ENCODE peak calls at places on chromosomes 2 and 18, in four cellular contexts. One of them, this sample, is unnamed.

GRCh38 chr2:18368008-18368407 is 192.4 kb downstream of the RDH14 start:
- DNase-seq in upper lobe of left lung: no peak
- DNase-seq in tibial nerve: no peak
- DNase-seq in astrocyte of the cerebellum: no peak
- DNase-seq in this sample: no peak

GRCh38 chr2:213016984-213017351 is 134.4 kb downstream of the IKZF2 start:
- DNase-seq in upper lobe of left lung: no peak
- DNase-seq in tibial nerve: no peak
- DNase-seq in astrocyte of the cerebellum: no peak
- DNase-seq in this sample: no peak

GRCh38 chr18:76834379-76834778 is 12.0 kb downstream of the ZNF236 start:
- DNase-seq in upper lobe of left lung: no peak
- DNase-seq in tibial nerve: no peak
- DNase-seq in astrocyte of the cerebellum: no peak
- DNase-seq in this sample: no peak

GRCh38 chr18:48917579-48918101 is 33.1 kb downstream of the SMAD7 start:
- DNase-seq in upper lobe of left lung: no peak
- DNase-seq in tibial nerve: no peak
- DNase-seq in astrocyte of the cerebellum: no peak
- DNase-seq in this sample: no peak

GRCh38 chr18:5546660-5547059 is 2.9 kb upstream of the EPB41L3 start:
- DNase-seq in upper lobe of left lung: no peak
- DNase-seq in tibial nerve: no peak
- DNase-seq in astrocyte of the cerebellum: peak; percentile 59
- DNase-seq in this sample: no peak

GRCh38 chr18:48230459-48231113 is 178.6 kb downstream of the ZBTB7C start:
- DNase-seq in upper lobe of left lung: peak; percentile 29
- DNase-seq in tibial nerve: peak; percentile 44
- DNase-seq in astrocyte of the cerebellum: no peak
- DNase-seq in this sample: no peak

GRCh38 chr18:44464401-44465185 is 216.1 kb upstream of the SETBP1 start:
- DNase-seq in upper lobe of left lung: no peak
- DNase-seq in tibial nerve: no peak
- DNase-seq in astrocyte of the cerebellum: no peak
- DNase-seq in this sample: no peak

GRCh38 chr18:52337286-52337685 is 2.7 kb upstream of the DCC start:
- DNase-seq in upper lobe of left lung: no peak
- DNase-seq in tibial nerve: no peak
- DNase-seq in astrocyte of the cerebellum: no peak
- DNase-seq in this sample: no peak

GRCh38 chr2:97900806-97901205 is 94.9 kb downstream of the TMEM131 start:
- DNase-seq in upper lobe of left lung: no peak
- DNase-seq in tibial nerve: no peak
- DNase-seq in astrocyte of the cerebellum: no peak
- DNase-seq in this sample: no peak

GRCh38 chr2:100821255-100821912 is 1.4 kb downstream of the NPAS2 start:
- DNase-seq in upper lobe of left lung: no peak
- DNase-seq in tibial nerve: no peak
- DNase-seq in astrocyte of the cerebellum: no peak
- DNase-seq in this sample: no peak

GRCh38 chr2:26849056-26850001 is 1.4 kb downstream of the DPYSL5 start:
- DNase-seq in upper lobe of left lung: peak; percentile 80
- DNase-seq in tibial nerve: no peak
- DNase-seq in astrocyte of the cerebellum: no peak
- DNase-seq in this sample: no peak

GRCh38 chr2:3115301-3116042 is 262.1 kb downstream of the EIPR1 start:
- DNase-seq in upper lobe of left lung: no peak
- DNase-seq in tibial nerve: no peak
- DNase-seq in astrocyte of the cerebellum: no peak
- DNase-seq in this sample: peak; percentile 15

GRCh38 chr2:45180033-45180746 is 170.9 kb upstream of the SIX2 start:
- DNase-seq in upper lobe of left lung: no peak
- DNase-seq in tibial nerve: no peak
- DNase-seq in astrocyte of the cerebellum: no peak
- DNase-seq in this sample: no peak

DNA sequence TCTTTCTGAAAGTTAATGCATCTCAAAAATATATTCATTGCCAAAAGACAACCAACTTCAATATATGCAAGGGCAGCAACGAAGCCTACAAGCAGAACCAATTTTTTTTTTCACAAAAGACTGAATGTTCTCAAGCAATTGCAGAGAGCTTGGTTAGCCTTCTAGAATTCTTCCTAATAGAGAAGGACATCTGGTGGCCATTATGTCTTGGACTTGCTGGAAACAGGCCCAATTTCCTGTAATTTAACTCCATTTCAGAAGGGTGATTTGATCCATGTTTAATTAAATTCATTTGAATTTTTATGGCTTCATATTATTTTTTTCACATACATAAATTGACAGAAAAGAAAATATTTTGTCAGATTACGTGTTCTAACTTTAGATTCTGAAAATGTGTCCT is 208.0 kb downstream of the TPGS2 start:
- DNase-seq in upper lobe of left lung: no peak
- DNase-seq in tibial nerve: no peak
- DNase-seq in astrocyte of the cerebellum: no peak
- DNase-seq in this sample: no peak
- TF ChIP-seq CTCF in upper lobe of left lung: no peak
- TF ChIP-seq CTCF in tibial nerve: no peak
- TF ChIP-seq CTCF in astrocyte of the cerebellum: no peak
- TF ChIP-seq CTCF in this sample: peak; percentile 4

GRCh38 chr2:236177604-236177966 is 9.4 kb upstream of the GBX2 start:
- DNase-seq in upper lobe of left lung: peak; percentile 85
- DNase-seq in tibial nerve: no peak
- DNase-seq in astrocyte of the cerebellum: no peak
- DNase-seq in this sample: no peak
- TF ChIP-seq CTCF in upper lobe of left lung: peak; percentile 3
- TF ChIP-seq CTCF in tibial nerve: no peak
- TF ChIP-seq CTCF in astrocyte of the cerebellum: peak; percentile 39
- TF ChIP-seq CTCF in this sample: peak; percentile 7

DNA sequence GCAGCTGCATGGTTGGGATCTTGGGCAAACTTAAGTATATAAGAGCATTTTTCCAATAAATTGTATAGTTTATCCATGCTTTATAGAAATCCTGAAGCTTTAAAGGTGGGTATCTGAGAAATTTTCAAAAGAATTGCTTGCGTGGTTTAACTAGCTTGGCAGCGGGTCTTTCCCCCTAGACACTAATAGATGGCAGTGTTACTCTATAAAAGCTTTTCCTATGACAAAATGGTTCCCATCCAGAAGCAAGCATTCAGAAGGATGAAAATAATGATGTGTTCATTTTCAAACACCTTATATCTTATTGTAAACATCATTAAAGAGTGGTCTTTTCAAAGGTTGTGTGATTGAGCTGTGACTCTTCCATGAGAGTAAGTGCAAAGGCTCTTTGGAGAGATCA is 45.9 kb downstream of the KDM3A start:
- DNase-seq in upper lobe of left lung: no peak
- DNase-seq in tibial nerve: no peak
- DNase-seq in astrocyte of the cerebellum: no peak
- DNase-seq in this sample: no peak
- TF ChIP-seq CTCF in upper lobe of left lung: no peak
- TF ChIP-seq CTCF in tibial nerve: no peak
- TF ChIP-seq CTCF in astrocyte of the cerebellum: no peak
- TF ChIP-seq CTCF in this sample: no peak

DNA sequence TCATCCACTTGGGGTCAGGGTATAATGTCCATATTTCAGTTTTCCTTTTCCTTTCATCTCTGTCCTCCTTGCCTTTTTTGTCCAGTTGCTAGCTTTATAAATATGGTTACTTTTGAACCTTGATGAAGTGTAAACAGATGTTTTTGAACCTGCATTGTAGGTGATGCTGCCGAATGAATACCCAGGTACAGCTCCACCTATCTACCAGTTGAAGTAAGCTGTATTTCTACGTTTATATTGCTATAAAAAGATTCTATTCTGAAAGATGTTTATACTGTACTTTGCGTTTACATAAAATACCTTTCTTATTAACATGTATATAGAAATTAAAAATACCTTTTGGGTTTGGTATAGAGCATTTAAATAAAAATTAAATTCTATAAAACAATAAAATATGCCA is 2.2 kb downstream of the IMPACT start:
- DNase-seq in upper lobe of left lung: no peak
- DNase-seq in tibial nerve: no peak
- DNase-seq in astrocyte of the cerebellum: no peak
- DNase-seq in this sample: no peak
- TF ChIP-seq CTCF in upper lobe of left lung: no peak
- TF ChIP-seq CTCF in tibial nerve: no peak
- TF ChIP-seq CTCF in astrocyte of the cerebellum: peak; percentile 12
- TF ChIP-seq CTCF in this sample: no peak

GRCh38 chr2:152336103-152336853 is 1.3 kb downstream of the FMNL2 start:
- DNase-seq in upper lobe of left lung: peak; percentile 91
- DNase-seq in tibial nerve: peak; percentile 61
- DNase-seq in astrocyte of the cerebellum: no peak
- DNase-seq in this sample: peak; percentile 83
- TF ChIP-seq CTCF in upper lobe of left lung: no peak
- TF ChIP-seq CTCF in tibial nerve: no peak
- TF ChIP-seq CTCF in astrocyte of the cerebellum: peak; percentile 17
- TF ChIP-seq CTCF in this sample: no peak